ENCODE peak calls at places on chromosome 1, in four cellular contexts. C is HepG2, M is K562, Y is GM12878. R is an unnamed sample.

GRCh38 chr1:17611991-17612390 is 72.5 kb downstream of the ARHGEF10L start:
- DNase-seq in C (no peak), M (no peak), Y (no peak), R (no peak)

GRCh38 chr1:56190975-56191768 is 388.2 kb downstream of the PLPP3 start:
- DNase-seq in C (peak), M (no peak), Y (no peak), R (no peak)

GRCh38 chr1:107831921-107832320 is 133.1 kb downstream of the VAV3 start:
- DNase-seq in C (no peak), M (no peak), Y (no peak), R (no peak)

GRCh38 chr1:71242239-71242638 is 161.4 kb upstream of the ZRANB2 start:
- DNase-seq in C (no peak), M (no peak), Y (no peak), R (no peak)

GRCh38 chr1:154750681-154751665 is 119.1 kb downstream of the KCNN3 start:
- DNase-seq in C (no peak), M (no peak), Y (no peak), R (no peak)

GRCh38 chr1:61531725-61532124 is 193.2 kb downstream of the TM2D1 start:
- DNase-seq in C (no peak), M (no peak), Y (no peak), R (no peak)

GRCh38 chr1:1569341-1569740 is 5.3 kb downstream of the SSU72 start:
- DNase-seq in C (no peak), M (no peak), Y (no peak), R (no peak)

GRCh38 chr1:67791686-67792475 is 41.4 kb downstream of the GNG12 start:
- DNase-seq in C (no peak), M (no peak), Y (no peak), R (no peak)

GRCh38 chr1:50332941-50333594 is 90.2 kb downstream of the DMRTA2 start:
- DNase-seq in C (peak), M (peak), Y (no peak), R (peak)

GRCh38 chr1:51463561-51463960 is 55.5 kb downstream of the EPS15 start:
- DNase-seq in C (no peak), M (no peak), Y (no peak), R (no peak)

GRCh38 chr1:167551359-167551758 is 2.2 kb downstream of the CREG1 start:
- DNase-seq in C (no peak), M (no peak), Y (no peak), R (no peak)

GRCh38 chr1:9211291-9211811 is 23.2 kb upstream of the H6PD start:
- DNase-seq in C (peak), M (no peak), Y (no peak), R (no peak)

GRCh38 chr1:9207086-9207485 is 27.5 kb upstream of the H6PD start:
- DNase-seq in C (no peak), M (no peak), Y (no peak), R (no peak)

GRCh38 chr1:9203623-9204022 is 31.0 kb upstream of the H6PD start:
- DNase-seq in C (no peak), M (no peak), Y (no peak), R (no peak)

GRCh38 chr1:9204156-9204720 is 30.3 kb upstream of the H6PD start:
- DNase-seq in C (no peak), M (no peak), Y (no peak), R (no peak)

DNA sequence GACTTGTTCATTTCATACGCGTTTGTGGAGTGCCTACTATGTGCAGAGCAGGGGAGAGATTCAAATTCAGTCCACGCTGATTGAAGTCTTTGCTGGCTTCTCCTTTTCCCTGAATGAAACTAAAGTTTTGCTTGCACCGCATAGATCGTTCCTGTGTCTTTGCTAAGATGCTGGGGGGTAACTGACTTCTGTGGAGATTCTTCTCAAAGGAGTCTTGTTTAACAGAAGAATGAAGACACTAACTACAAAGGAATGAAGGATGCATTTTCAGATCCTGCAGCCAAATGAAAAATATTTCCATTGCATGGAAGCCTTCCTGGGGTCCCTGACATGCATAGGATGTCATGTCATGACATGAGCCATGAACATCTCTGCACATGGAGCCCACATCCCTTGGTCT is 26.9 kb upstream of the H6PD start:
- DNase-seq in C (no peak), M (no peak), Y (no peak), R (no peak)
- TF ChIP-seq NR2C2 in C (no peak), M (no peak), Y (no peak), R (no peak)

GRCh38 chr1:217029311-217030157 is 306.3 kb upstream of the ESRRG start:
- DNase-seq in C (no peak), M (no peak), Y (no peak), R (no peak)
- TF ChIP-seq NR2C2 in C (no peak), M (no peak), Y (no peak), R (no peak)

DNA sequence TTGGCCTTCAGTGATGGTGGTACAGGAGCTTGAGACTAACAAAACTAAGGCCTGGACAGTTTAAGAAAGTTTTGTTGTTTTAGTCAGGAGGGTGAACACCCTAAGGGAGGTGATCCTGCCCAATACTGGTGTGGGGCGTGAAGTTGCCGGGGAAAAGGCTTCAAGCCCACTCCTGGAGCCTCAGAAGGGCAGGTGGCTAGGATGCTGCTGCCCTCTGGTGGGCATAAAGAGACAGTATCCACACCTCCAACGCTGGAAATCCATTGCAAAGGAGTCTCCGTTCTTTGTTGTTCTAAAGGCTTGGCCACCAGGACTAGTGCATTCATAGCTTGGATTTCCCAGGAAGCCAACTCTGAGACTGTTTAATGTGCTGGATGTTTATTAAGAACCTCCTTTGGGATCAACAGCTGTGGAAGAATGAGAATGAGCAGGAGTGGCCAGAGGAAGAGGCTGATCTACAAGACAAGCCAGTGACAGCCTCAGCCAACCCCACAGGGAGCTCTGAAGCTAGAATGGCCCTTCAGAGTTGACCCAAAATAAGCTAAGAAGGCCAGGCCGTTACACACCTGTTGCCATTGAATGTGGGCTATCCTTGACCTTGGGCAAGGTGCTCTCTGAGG is 8.2 kb upstream of the C1orf216 start:
- DNase-seq in C (peak), M (peak), Y (no peak), R (peak)
- TF ChIP-seq NR2C2 in C (no peak), M (no peak), Y (no peak), R (no peak)

GRCh38 chr1:225347123-225347683 is 80.6 kb downstream of the LBR start:
- DNase-seq in C (no peak), M (no peak), Y (peak), R (no peak)
- TF ChIP-seq NR2C2 in C (no peak), M (no peak), Y (no peak), R (no peak)

GRCh38 chr1:43237131-43237530 is 32.7 kb upstream of the TMEM125 start:
- DNase-seq in C (no peak), M (no peak), Y (no peak), R (no peak)

GRCh38 chr1:43239484-43239883 is 30.3 kb upstream of the TMEM125 start:
- DNase-seq in C (no peak), M (no peak), Y (peak), R (no peak)

GRCh38 chr1:43238991-43239469 is 30.8 kb upstream of the TMEM125 start:
- DNase-seq in C (no peak), M (no peak), Y (no peak), R (no peak)

GRCh38 chr1:43235451-43236121 is 34.2 kb upstream of the TMEM125 start:
- DNase-seq in C (no peak), M (no peak), Y (no peak), R (no peak)

GRCh38 chr1:43238104-43238503 is 31.7 kb upstream of the TMEM125 start:
- DNase-seq in C (peak), M (peak), Y (no peak), R (peak)
- TF ChIP-seq NR2C2 in C (peak), M (no peak), Y (no peak), R (no peak)

DNA sequence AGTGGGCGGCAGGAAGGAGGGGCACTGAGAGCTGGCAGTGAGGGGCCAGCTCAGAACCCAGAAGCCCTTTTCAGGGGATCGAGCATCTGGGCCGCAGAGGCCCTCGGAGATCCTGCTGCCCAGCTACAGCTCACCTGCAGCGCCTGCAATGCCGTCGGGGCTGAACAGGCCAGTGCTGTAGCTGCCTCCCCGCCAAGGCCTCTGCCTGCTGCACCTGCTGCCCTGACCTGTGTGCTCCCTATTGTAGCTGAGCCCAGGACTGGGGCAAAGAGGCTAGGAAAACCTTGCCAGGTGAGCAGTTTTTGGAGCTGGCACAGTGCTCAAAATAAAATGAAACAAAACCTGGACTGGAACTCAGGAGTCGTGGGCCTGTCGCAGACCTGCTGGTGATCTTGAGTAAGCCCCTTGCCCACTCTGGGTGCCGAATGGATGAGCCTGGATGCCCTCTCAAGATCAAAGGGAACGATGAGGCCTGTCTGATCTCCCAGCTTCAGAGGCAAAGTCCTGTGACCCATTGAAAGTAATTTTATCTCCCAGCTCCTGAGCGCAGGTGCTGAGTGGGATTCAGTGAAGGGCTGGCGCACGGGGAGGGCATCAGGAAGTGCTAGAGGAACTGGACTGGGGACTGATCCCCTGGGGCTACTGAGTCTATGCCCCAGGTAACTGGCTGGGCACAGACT is 154.6 kb downstream of the FOXD2 start:
- DNase-seq in C (no peak), M (no peak), Y (no peak), R (no peak)
- TF ChIP-seq NR2C2 in C (no peak), M (no peak), Y (no peak), R (no peak)

DNA sequence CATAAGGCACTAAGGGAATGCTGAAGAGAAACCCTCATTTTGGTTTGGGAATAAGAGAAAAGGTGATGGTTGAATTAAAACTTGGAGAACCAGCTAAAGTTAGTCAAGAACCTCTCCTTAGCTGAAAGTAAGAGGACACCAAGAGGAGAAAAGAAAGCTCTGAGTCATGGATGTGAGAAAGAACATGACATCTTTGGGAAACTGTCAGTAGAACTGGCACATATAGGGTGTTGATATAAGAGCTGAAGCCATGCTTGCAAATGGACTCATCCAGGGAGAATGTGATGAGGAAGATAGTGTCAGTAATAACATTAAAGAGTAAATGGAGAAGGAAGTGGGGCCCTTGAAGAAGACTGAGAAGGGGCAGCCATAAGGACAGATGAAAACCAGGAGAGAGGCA is 54.3 kb downstream of the LRRC8C start:
- DNase-seq in C (no peak), M (no peak), Y (no peak), R (no peak)
- TF ChIP-seq NR2C2 in C (no peak), M (no peak), Y (no peak), R (no peak)